ENCODE peak calls at places on chromosome 19, in four cellular contexts. B is IMR-90, W is K562, X is HepG2. E is an unnamed sample.

GRCh38 chr19:38952395-38953165 is 21.8 kb downstream of the MRPS12 start:
- DNase-seq in W (no peak), B (peak), X (peak), E (peak)

GRCh38 chr19:19637186-19637522 is 6.3 kb downstream of the GMIP start:
- DNase-seq in X (no peak), B (no peak), W (no peak), E (no peak)

GRCh38 chr19:40576181-40576584 is 490 bp upstream of the SHKBP1 start:
- DNase-seq in B (no peak), W (peak), X (no peak), E (no peak)

GRCh38 chr19:51196181-51196580 is 28.7 kb upstream of the CD33 start:
- DNase-seq in W (no peak), X (no peak), B (no peak), E (no peak)

GRCh38 chr19:752652-753517 is 2.0 kb downstream of the MISP start:
- DNase-seq in X (peak), B (peak), W (no peak), E (peak)

GRCh38 chr19:56126983-56127780 is 6.1 kb upstream of the ZNF787 start:
- DNase-seq in X (peak), B (no peak), W (peak), E (no peak)

GRCh38 chr19:31312004-31312403 is 37.2 kb downstream of the TSHZ3 start:
- DNase-seq in B (peak), X (no peak), W (no peak), E (no peak)

GRCh38 chr19:55465460-55466245 is 1.1 kb upstream of the C19orf85 start:
- DNase-seq in W (no peak), B (no peak), X (no peak), E (no peak)

GRCh38 chr19:45443462-45444317 is 20.0 kb upstream of the ERCC1 start:
- DNase-seq in B (peak), X (peak), W (peak), E (peak)

GRCh38 chr19:30540671-30541210 is 168.6 kb downstream of the ZNF536 start:
- DNase-seq in W (no peak), B (no peak), X (no peak), E (no peak)

GRCh38 chr19:2793577-2793976 is 8.3 kb downstream of the THOP1 start:
- DNase-seq in W (no peak), X (no peak), B (no peak), E (no peak)
- TF ChIP-seq MAZ in W (no peak), X (no peak), B (no peak), E (no peak)

GRCh38 chr19:52343548-52343947 is 7.5 kb downstream of the ZNF610 start:
- DNase-seq in B (peak), X (peak), W (peak), E (peak)
- TF ChIP-seq MAZ in B (no peak), X (no peak), W (no peak), E (no peak)

GRCh38 chr19:49570997-49571676 is 9.2 kb downstream of the NOSIP start:
- DNase-seq in B (no peak), W (no peak), X (peak), E (peak)
- TF ChIP-seq MAZ in B (no peak), W (no peak), X (no peak), E (no peak)

DNA sequence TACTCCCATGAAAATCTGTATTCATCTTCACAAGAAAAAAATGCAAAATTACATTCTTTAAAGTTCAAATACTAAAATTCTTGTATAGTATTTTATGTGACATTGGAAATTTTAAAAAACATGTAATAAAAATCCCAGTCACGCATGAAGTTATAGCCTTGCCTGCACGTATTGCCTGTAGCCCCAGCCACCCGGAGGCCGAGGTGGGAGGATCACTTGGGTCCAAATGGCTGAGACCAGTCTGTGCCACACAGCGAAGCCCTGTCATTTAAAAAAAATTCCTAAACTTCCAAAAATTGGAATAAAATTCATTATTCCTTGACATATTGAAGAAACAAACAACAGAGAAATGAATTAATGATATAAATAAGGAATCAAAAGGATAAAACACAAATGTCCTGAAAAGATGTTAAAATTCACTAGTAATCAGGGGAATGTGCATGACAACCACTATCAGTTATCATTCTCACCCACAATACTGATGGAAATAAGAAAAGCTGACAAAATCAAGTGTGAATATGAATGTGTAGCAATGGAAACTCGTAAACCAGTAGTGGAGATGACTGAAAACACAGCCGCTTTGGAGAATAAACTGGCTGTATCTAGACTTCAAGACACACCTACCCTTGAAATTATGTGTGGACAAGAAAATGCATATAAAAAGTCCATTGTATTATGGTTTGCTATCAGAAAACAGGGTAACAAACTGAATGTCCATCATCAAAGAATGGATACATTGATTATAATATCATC is 7.5 kb downstream of the CARD8 start:
- DNase-seq in W (no peak), B (no peak), X (no peak), E (no peak)
- TF ChIP-seq MAZ in W (no peak), B (no peak), X (no peak), E (no peak)

E was measured in A549.